ENCODE peak calls at places on chromosomes 13 and 19, in ten cellular contexts. Z is effector memory CD8-positive, alpha-beta T cell; I is hepatocyte; X is GM23338; E is AG08396; D is NCI-H510A; F is left lung; U is NCI-H1105; G is iPS DF 19.7; K is neuronal stem cell. Y is an unnamed sample.

GRCh38 chr13:98476538-98476966 is 100.4 kb downstream of the STK24 start:
- DNase-seq in I (no peak), D (no peak), Z (peak; percentile 78), E (peak; percentile 79), G (no peak), U (no peak), K (no peak), F (peak; percentile 77), X (peak; percentile 45), Y (no peak)

GRCh38 chr19:35991731-35992450 is 3.1 kb upstream of the SDHAF1 start:
- DNase-seq in Z (no peak), E (no peak), I (no peak), U (no peak), D (no peak), G (no peak), X (no peak), K (no peak), F (no peak), Y (no peak)

GRCh38 chr19:8595651-8596050 is 14.9 kb downstream of the ADAMTS10 start:
- DNase-seq in X (no peak), U (no peak), F (no peak), Z (no peak), K (no peak), G (no peak), D (no peak), I (no peak), E (no peak), Y (no peak)

GRCh38 chr13:106291006-106291405 is 244.5 kb downstream of the EFNB2 start:
- DNase-seq in X (no peak), Z (no peak), D (no peak), K (no peak), E (no peak), I (no peak), G (no peak), U (no peak), F (no peak), Y (no peak)

GRCh38 chr19:33195711-33196347 is 1.7 kb downstream of the LRP3 start:
- DNase-seq in Z (no peak), F (no peak), X (no peak), G (no peak), U (no peak), D (no peak), K (no peak), I (no peak), E (no peak), Y (no peak)

GRCh38 chr13:36887758-36888521 is 32.1 kb downstream of the SMAD9 start:
- DNase-seq in Z (no peak), D (no peak), G (peak; percentile 23), X (peak; percentile 31), E (no peak), I (no peak), U (no peak), F (no peak), K (no peak), Y (no peak)

GRCh38 chr13:30806784-30807183 is 71.4 kb downstream of the ALOX5AP start:
- DNase-seq in E (peak; percentile 71), U (no peak), I (no peak), Z (no peak), G (no peak), X (no peak), F (no peak), K (no peak), D (no peak), Y (no peak)

GRCh38 chr19:4391701-4392543 is 8.4 kb downstream of the SH3GL1 start:
- DNase-seq in E (no peak), D (no peak), U (no peak), K (no peak), I (no peak), G (no peak), F (no peak), Z (no peak), X (no peak), Y (no peak)